ENCODE peak calls at places on chromosomes 2 and 18, in five cellular contexts. One of them, this sample, is unnamed.

GRCh38 chr2:20608666-20609348 is 42.1 kb downstream of the HS1BP3 start:
- DNase-seq in HFF-Myc: no peak
- DNase-seq in mammary epithelial cell: no peak
- DNase-seq in WTC11: no peak
- DNase-seq in CD8-positive, alpha-beta T cell: no peak
- DNase-seq in this sample: no peak

GRCh38 chr18:24924066-24924716 is 427.8 kb downstream of the ZNF521 start:
- DNase-seq in HFF-Myc: no peak
- DNase-seq in mammary epithelial cell: no peak
- DNase-seq in WTC11: peak; percentile 47
- DNase-seq in CD8-positive, alpha-beta T cell: no peak
- DNase-seq in this sample: no peak

GRCh38 chr18:54767094-54767493 is 61.2 kb upstream of the RAB27B start:
- DNase-seq in HFF-Myc: no peak
- DNase-seq in mammary epithelial cell: no peak
- DNase-seq in WTC11: no peak
- DNase-seq in CD8-positive, alpha-beta T cell: no peak
- DNase-seq in this sample: no peak

GRCh38 chr2:8045081-8045614 is 636.7 kb upstream of the ID2 start:
- DNase-seq in HFF-Myc: no peak
- DNase-seq in mammary epithelial cell: no peak
- DNase-seq in WTC11: no peak
- DNase-seq in CD8-positive, alpha-beta T cell: no peak
- DNase-seq in this sample: no peak

GRCh38 chr2:37020212-37020886 is 54.0 kb upstream of the STRN start:
- DNase-seq in HFF-Myc: peak; percentile 20
- DNase-seq in mammary epithelial cell: no peak
- DNase-seq in WTC11: no peak
- DNase-seq in CD8-positive, alpha-beta T cell: no peak
- DNase-seq in this sample: no peak

GRCh38 chr2:192126912-192127311 is 67.8 kb downstream of the TMEFF2 start:
- DNase-seq in HFF-Myc: no peak
- DNase-seq in mammary epithelial cell: no peak
- DNase-seq in WTC11: no peak
- DNase-seq in CD8-positive, alpha-beta T cell: no peak
- DNase-seq in this sample: no peak

GRCh38 chr2:43424262-43425207 is 171.3 kb downstream of the THADA start:
- DNase-seq in HFF-Myc: no peak
- DNase-seq in mammary epithelial cell: peak; percentile 24
- DNase-seq in WTC11: no peak
- DNase-seq in CD8-positive, alpha-beta T cell: no peak
- DNase-seq in this sample: no peak

GRCh38 chr2:217510790-217511291 is 492.0 kb downstream of the TNS1 start:
- DNase-seq in HFF-Myc: peak; percentile 73
- DNase-seq in mammary epithelial cell: peak; percentile 68
- DNase-seq in WTC11: peak; percentile 58
- DNase-seq in CD8-positive, alpha-beta T cell: no peak
- DNase-seq in this sample: no peak

GRCh38 chr18:2912357-2913299 is 65.8 kb downstream of the EMILIN2 start:
- DNase-seq in HFF-Myc: no peak
- DNase-seq in mammary epithelial cell: no peak
- DNase-seq in WTC11: no peak
- DNase-seq in CD8-positive, alpha-beta T cell: no peak
- DNase-seq in this sample: no peak

GRCh38 chr2:234606906-234607305 is 110.0 kb upstream of the ARL4C start:
- DNase-seq in HFF-Myc: no peak
- DNase-seq in mammary epithelial cell: no peak
- DNase-seq in WTC11: no peak
- DNase-seq in CD8-positive, alpha-beta T cell: no peak
- DNase-seq in this sample: no peak

GRCh38 chr2:232310189-232310588 is 68.4 kb upstream of the ALPP start:
- DNase-seq in HFF-Myc: no peak
- DNase-seq in mammary epithelial cell: no peak
- DNase-seq in WTC11: no peak
- DNase-seq in CD8-positive, alpha-beta T cell: peak; percentile 26
- DNase-seq in this sample: no peak

GRCh38 chr18:7255643-7256042 is 24.8 kb downstream of the LRRC30 start:
- DNase-seq in HFF-Myc: no peak
- DNase-seq in mammary epithelial cell: no peak
- DNase-seq in WTC11: no peak
- DNase-seq in CD8-positive, alpha-beta T cell: no peak
- DNase-seq in this sample: no peak

GRCh38 chr2:240295256-240296103 is 140.0 kb upstream of the GPC1 start:
- DNase-seq in HFF-Myc: no peak
- DNase-seq in mammary epithelial cell: no peak
- DNase-seq in WTC11: no peak
- DNase-seq in CD8-positive, alpha-beta T cell: no peak
- DNase-seq in this sample: no peak

GRCh38 chr2:196609806-196610205 is 29.7 kb upstream of the CCDC150 start:
- DNase-seq in HFF-Myc: no peak
- DNase-seq in mammary epithelial cell: no peak
- DNase-seq in WTC11: no peak
- DNase-seq in CD8-positive, alpha-beta T cell: no peak
- DNase-seq in this sample: no peak

GRCh38 chr18:78582131-78582789 is 397.4 kb upstream of the SALL3 start:
- DNase-seq in HFF-Myc: no peak
- DNase-seq in mammary epithelial cell: no peak
- DNase-seq in WTC11: no peak
- DNase-seq in CD8-positive, alpha-beta T cell: no peak
- DNase-seq in this sample: no peak

GRCh38 chr2:170212625-170213280 is 34.8 kb downstream of the MYO3B start:
- DNase-seq in HFF-Myc: no peak
- DNase-seq in mammary epithelial cell: no peak
- DNase-seq in WTC11: no peak
- DNase-seq in CD8-positive, alpha-beta T cell: no peak
- DNase-seq in this sample: no peak

GRCh38 chr2:25903216-25903776 is 25.0 kb upstream of the ASXL2 start:
- DNase-seq in HFF-Myc: no peak
- DNase-seq in mammary epithelial cell: no peak
- DNase-seq in WTC11: no peak
- DNase-seq in CD8-positive, alpha-beta T cell: no peak
- DNase-seq in this sample: no peak

GRCh38 chr18:39424261-39424660 is 1858.7 kb upstream of the CELF4 start:
- DNase-seq in HFF-Myc: no peak
- DNase-seq in mammary epithelial cell: no peak
- DNase-seq in WTC11: no peak
- DNase-seq in CD8-positive, alpha-beta T cell: no peak
- DNase-seq in this sample: no peak

GRCh38 chr2:220259656-220260055 is 632.2 kb downstream of the SLC4A3 start:
- DNase-seq in HFF-Myc: no peak
- DNase-seq in mammary epithelial cell: no peak
- DNase-seq in WTC11: no peak
- DNase-seq in CD8-positive, alpha-beta T cell: no peak
- DNase-seq in this sample: no peak

GRCh38 chr2:216829533-216829932 is 30.3 kb downstream of the TNP1 start:
- DNase-seq in HFF-Myc: peak; percentile 15
- DNase-seq in mammary epithelial cell: peak; percentile 21
- DNase-seq in WTC11: no peak
- DNase-seq in CD8-positive, alpha-beta T cell: no peak
- DNase-seq in this sample: no peak

GRCh38 chr2:85188852-85189251 is 55.7 kb downstream of the TCF7L1 start:
- DNase-seq in HFF-Myc: no peak
- DNase-seq in mammary epithelial cell: no peak
- DNase-seq in WTC11: no peak
- DNase-seq in CD8-positive, alpha-beta T cell: no peak
- DNase-seq in this sample: no peak

GRCh38 chr2:140696449-140696848 is 1434.4 kb downstream of the LRP1B start:
- DNase-seq in HFF-Myc: no peak
- DNase-seq in mammary epithelial cell: peak; percentile 1
- DNase-seq in WTC11: peak; percentile 13
- DNase-seq in CD8-positive, alpha-beta T cell: no peak
- DNase-seq in this sample: no peak
- TF ChIP-seq CTCF in HFF-Myc: no peak
- TF ChIP-seq CTCF in mammary epithelial cell: peak; percentile 26
- TF ChIP-seq CTCF in WTC11: no peak
- TF ChIP-seq CTCF in CD8-positive, alpha-beta T cell: no peak
- TF ChIP-seq CTCF in this sample: no peak

GRCh38 chr2:3377612-3378432 is at the start of gene EIPR1:
- DNase-seq in HFF-Myc: peak; percentile 94
- DNase-seq in mammary epithelial cell: peak; percentile 98
- DNase-seq in WTC11: peak; percentile 96
- DNase-seq in CD8-positive, alpha-beta T cell: peak; percentile 95
- DNase-seq in this sample: peak; percentile 91
- TF ChIP-seq CTCF in HFF-Myc: no peak
- TF ChIP-seq CTCF in mammary epithelial cell: peak; percentile 16
- TF ChIP-seq CTCF in WTC11: no peak
- TF ChIP-seq CTCF in CD8-positive, alpha-beta T cell: no peak
- TF ChIP-seq CTCF in this sample: no peak

DNA sequence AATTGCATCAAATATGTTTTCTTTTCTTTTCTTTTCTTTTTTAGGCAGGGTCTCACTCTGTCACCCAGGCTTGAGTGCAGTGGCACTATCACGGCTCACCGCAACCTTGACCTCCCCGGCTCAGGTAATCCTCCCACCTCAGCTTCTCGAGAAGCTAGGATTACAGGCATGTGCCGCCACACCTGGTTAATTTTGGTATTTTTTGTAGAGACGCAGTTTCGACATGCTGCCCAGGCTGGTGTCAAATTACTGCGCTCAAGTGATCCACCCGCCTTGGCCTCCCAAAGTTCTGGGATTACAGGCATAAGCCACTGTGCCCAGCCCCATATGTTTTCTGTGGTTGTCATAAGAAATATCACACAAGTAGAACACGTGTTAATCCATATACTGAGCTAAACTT is 14.7 kb downstream of the ENOSF1 start:
- DNase-seq in HFF-Myc: no peak
- DNase-seq in mammary epithelial cell: no peak
- DNase-seq in WTC11: no peak
- DNase-seq in CD8-positive, alpha-beta T cell: no peak
- DNase-seq in this sample: no peak
- TF ChIP-seq CTCF in HFF-Myc: no peak
- TF ChIP-seq CTCF in mammary epithelial cell: no peak
- TF ChIP-seq CTCF in WTC11: no peak
- TF ChIP-seq CTCF in CD8-positive, alpha-beta T cell: no peak
- TF ChIP-seq CTCF in this sample: no peak

GRCh38 chr18:75161629-75162028 is 47.3 kb downstream of the PTGR3 start:
- DNase-seq in HFF-Myc: no peak
- DNase-seq in mammary epithelial cell: no peak
- DNase-seq in WTC11: no peak
- DNase-seq in CD8-positive, alpha-beta T cell: no peak
- DNase-seq in this sample: no peak
- TF ChIP-seq CTCF in HFF-Myc: no peak
- TF ChIP-seq CTCF in mammary epithelial cell: no peak
- TF ChIP-seq CTCF in WTC11: no peak
- TF ChIP-seq CTCF in CD8-positive, alpha-beta T cell: no peak
- TF ChIP-seq CTCF in this sample: no peak

This sample was measured in activated B cell treated with CpG ODN at 0.5 μM for 24 hours.